ENCODE peak calls at places on chromosome 22, in eight cellular contexts. One of them, this sample, is unnamed.

GRCh38 chr22:39144101-39144815 is 8.2 kb downstream of the CBX7 start:
- DNase-seq in thoracic aorta: no peak
- DNase-seq in small intestine: peak; percentile 66
- DNase-seq in pancreas: no peak
- DNase-seq in stomach: peak; percentile 60
- DNase-seq in lung: no peak
- DNase-seq in Caco-2: no peak
- DNase-seq in neuronal stem cell: no peak
- DNase-seq in this sample: no peak

GRCh38 chr22:47123827-47124442 is 361.5 kb downstream of the TBC1D22A start:
- DNase-seq in thoracic aorta: no peak
- DNase-seq in small intestine: no peak
- DNase-seq in pancreas: no peak
- DNase-seq in stomach: no peak
- DNase-seq in lung: no peak
- DNase-seq in Caco-2: no peak
- DNase-seq in neuronal stem cell: no peak
- DNase-seq in this sample: no peak

GRCh38 chr22:39098576-39098975 is 1.5 kb downstream of the APOBEC3H start:
- DNase-seq in thoracic aorta: no peak
- DNase-seq in small intestine: no peak
- DNase-seq in pancreas: no peak
- DNase-seq in stomach: no peak
- DNase-seq in lung: no peak
- DNase-seq in Caco-2: no peak
- DNase-seq in neuronal stem cell: no peak
- DNase-seq in this sample: no peak

GRCh38 chr22:40412441-40412840 is 42.0 kb downstream of the SGSM3 start:
- DNase-seq in thoracic aorta: no peak
- DNase-seq in small intestine: no peak
- DNase-seq in pancreas: no peak
- DNase-seq in stomach: no peak
- DNase-seq in lung: no peak
- DNase-seq in Caco-2: no peak
- DNase-seq in neuronal stem cell: no peak
- DNase-seq in this sample: no peak

GRCh38 chr22:30438559-30438958 is 13.0 kb downstream of the MTFP1 start:
- DNase-seq in thoracic aorta: no peak
- DNase-seq in small intestine: peak; percentile 70
- DNase-seq in pancreas: no peak
- DNase-seq in stomach: no peak
- DNase-seq in lung: no peak
- DNase-seq in Caco-2: no peak
- DNase-seq in neuronal stem cell: no peak
- DNase-seq in this sample: no peak

GRCh38 chr22:21074092-21074715 is 28.5 kb downstream of the LRRC74B start:
- DNase-seq in thoracic aorta: no peak
- DNase-seq in small intestine: no peak
- DNase-seq in pancreas: no peak
- DNase-seq in stomach: no peak
- DNase-seq in lung: no peak
- DNase-seq in Caco-2: no peak
- DNase-seq in neuronal stem cell: no peak
- DNase-seq in this sample: no peak

GRCh38 chr22:39185601-39186012 is 33.1 kb upstream of the CBX7 start:
- DNase-seq in thoracic aorta: no peak
- DNase-seq in small intestine: no peak
- DNase-seq in pancreas: no peak
- DNase-seq in stomach: no peak
- DNase-seq in lung: peak; percentile 48
- DNase-seq in Caco-2: no peak
- DNase-seq in neuronal stem cell: no peak
- DNase-seq in this sample: no peak

GRCh38 chr22:47298017-47298820 is 535.8 kb downstream of the TBC1D22A start:
- DNase-seq in thoracic aorta: no peak
- DNase-seq in small intestine: no peak
- DNase-seq in pancreas: no peak
- DNase-seq in stomach: no peak
- DNase-seq in lung: no peak
- DNase-seq in Caco-2: no peak
- DNase-seq in neuronal stem cell: no peak
- DNase-seq in this sample: no peak

GRCh38 chr22:29813563-29813962 is 24.5 kb downstream of the ASCC2 start:
- DNase-seq in thoracic aorta: no peak
- DNase-seq in small intestine: peak; percentile 10
- DNase-seq in pancreas: no peak
- DNase-seq in stomach: no peak
- DNase-seq in lung: no peak
- DNase-seq in Caco-2: peak; percentile 25
- DNase-seq in neuronal stem cell: no peak
- DNase-seq in this sample: no peak

GRCh38 chr22:17243524-17243923 is 24.3 kb upstream of the ADA2 start:
- DNase-seq in thoracic aorta: no peak
- DNase-seq in small intestine: no peak
- DNase-seq in pancreas: no peak
- DNase-seq in stomach: no peak
- DNase-seq in lung: no peak
- DNase-seq in Caco-2: no peak
- DNase-seq in neuronal stem cell: no peak
- DNase-seq in this sample: no peak

GRCh38 chr22:19621372-19622060 is 92.8 kb upstream of the SEPTIN5 start:
- DNase-seq in thoracic aorta: no peak
- DNase-seq in small intestine: no peak
- DNase-seq in pancreas: no peak
- DNase-seq in stomach: no peak
- DNase-seq in lung: peak; percentile 54
- DNase-seq in Caco-2: no peak
- DNase-seq in neuronal stem cell: no peak
- DNase-seq in this sample: no peak

GRCh38 chr22:39600491-39601179 is 30.1 kb downstream of the CACNA1I start:
- DNase-seq in thoracic aorta: no peak
- DNase-seq in small intestine: no peak
- DNase-seq in pancreas: no peak
- DNase-seq in stomach: no peak
- DNase-seq in lung: no peak
- DNase-seq in Caco-2: no peak
- DNase-seq in neuronal stem cell: no peak
- DNase-seq in this sample: no peak

GRCh38 chr22:38122616-38123015 is 12.1 kb upstream of the BAIAP2L2 start:
- DNase-seq in thoracic aorta: no peak
- DNase-seq in small intestine: no peak
- DNase-seq in pancreas: no peak
- DNase-seq in stomach: no peak
- DNase-seq in lung: no peak
- DNase-seq in Caco-2: no peak
- DNase-seq in neuronal stem cell: no peak
- DNase-seq in this sample: no peak

GRCh38 chr22:40620464-40621046 is 16.0 kb downstream of the MRTFA start:
- DNase-seq in thoracic aorta: no peak
- DNase-seq in small intestine: no peak
- DNase-seq in pancreas: no peak
- DNase-seq in stomach: no peak
- DNase-seq in lung: no peak
- DNase-seq in Caco-2: no peak
- DNase-seq in neuronal stem cell: no peak
- DNase-seq in this sample: no peak

GRCh38 chr22:19579880-19580279 is 55.7 kb upstream of the CLDN5 start:
- DNase-seq in thoracic aorta: no peak
- DNase-seq in small intestine: no peak
- DNase-seq in pancreas: no peak
- DNase-seq in stomach: no peak
- DNase-seq in lung: no peak
- DNase-seq in Caco-2: no peak
- DNase-seq in neuronal stem cell: no peak
- DNase-seq in this sample: no peak

GRCh38 chr22:25187469-25187868 is 12.2 kb upstream of the CRYBB3 start:
- DNase-seq in thoracic aorta: no peak
- DNase-seq in small intestine: no peak
- DNase-seq in pancreas: no peak
- DNase-seq in stomach: no peak
- DNase-seq in lung: no peak
- DNase-seq in Caco-2: no peak
- DNase-seq in neuronal stem cell: no peak
- DNase-seq in this sample: no peak

GRCh38 chr22:30238661-30239420 is 7.7 kb downstream of the LIF start:
- DNase-seq in thoracic aorta: no peak
- DNase-seq in small intestine: peak; percentile 40
- DNase-seq in pancreas: no peak
- DNase-seq in stomach: no peak
- DNase-seq in lung: peak; percentile 52
- DNase-seq in Caco-2: peak; percentile 54
- DNase-seq in neuronal stem cell: no peak
- DNase-seq in this sample: no peak

DNA sequence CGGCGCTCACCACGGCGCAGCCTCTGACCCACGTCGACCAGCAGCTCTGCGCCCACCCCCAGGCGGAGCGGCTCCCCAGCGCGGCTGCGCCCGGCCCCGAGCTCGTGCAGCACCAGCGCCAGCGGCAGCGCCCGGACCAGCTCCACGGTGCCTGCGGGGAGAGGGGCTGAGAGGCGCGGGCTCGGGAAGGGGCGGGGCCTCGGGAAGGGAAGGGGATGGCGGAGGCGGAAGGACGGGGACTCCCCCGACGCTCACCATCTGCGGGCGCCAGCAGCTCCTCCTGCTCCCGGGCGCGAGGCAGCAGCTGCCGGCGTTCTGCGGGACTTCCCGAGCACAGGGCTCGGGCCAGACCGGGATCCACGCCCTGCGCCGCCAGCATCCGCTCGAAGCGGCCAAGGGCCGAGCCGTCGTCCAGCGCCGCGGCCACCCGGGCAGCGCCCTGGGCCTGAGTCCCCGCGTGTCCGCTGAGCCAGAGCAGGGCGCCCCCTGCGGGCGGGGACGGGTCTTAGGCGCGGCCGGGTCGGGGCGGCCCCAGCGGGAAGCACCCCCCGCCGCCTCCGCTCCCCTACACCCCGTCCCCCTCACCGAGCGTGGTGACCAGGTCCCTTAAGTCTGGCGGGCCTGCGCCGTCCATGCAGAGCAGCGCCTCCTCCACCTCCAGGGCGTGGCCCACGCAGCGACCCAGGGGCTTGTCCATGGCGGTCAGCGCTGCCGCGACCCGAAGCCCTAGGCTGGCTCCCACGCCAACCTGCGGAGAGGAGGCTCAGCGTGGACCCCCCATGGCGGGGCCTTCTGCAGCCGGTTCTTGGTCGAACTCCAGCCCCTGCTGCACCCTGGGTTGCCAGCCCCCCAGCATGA is 822 bp upstream of the SCO2 start:
- DNase-seq in thoracic aorta: no peak
- DNase-seq in small intestine: peak; percentile 75
- DNase-seq in pancreas: peak; percentile 80
- DNase-seq in stomach: peak; percentile 83
- DNase-seq in lung: peak; percentile 84
- DNase-seq in Caco-2: peak; percentile 83
- DNase-seq in neuronal stem cell: peak; percentile 75
- DNase-seq in this sample: peak; percentile 69
- H3K4me1 ChIP-seq in thoracic aorta: peaks cover 21% of the 10 kb centered on the region
- H3K4me1 ChIP-seq in small intestine: peaks cover 7% of the 10 kb centered on the region
- H3K4me1 ChIP-seq in pancreas: peaks cover 15% of the 10 kb centered on the region
- H3K4me1 ChIP-seq in stomach: peaks cover 72% of the 10 kb centered on the region
- H3K4me1 ChIP-seq in lung: no peaks in the 10 kb centered on the region
- H3K4me1 ChIP-seq in Caco-2: peaks cover 20% of the 10 kb centered on the region
- H3K4me1 ChIP-seq in neuronal stem cell: peaks cover 17% of the 10 kb centered on the region
- H3K4me1 ChIP-seq in this sample: peaks cover 15% of the 10 kb centered on the region

DNA sequence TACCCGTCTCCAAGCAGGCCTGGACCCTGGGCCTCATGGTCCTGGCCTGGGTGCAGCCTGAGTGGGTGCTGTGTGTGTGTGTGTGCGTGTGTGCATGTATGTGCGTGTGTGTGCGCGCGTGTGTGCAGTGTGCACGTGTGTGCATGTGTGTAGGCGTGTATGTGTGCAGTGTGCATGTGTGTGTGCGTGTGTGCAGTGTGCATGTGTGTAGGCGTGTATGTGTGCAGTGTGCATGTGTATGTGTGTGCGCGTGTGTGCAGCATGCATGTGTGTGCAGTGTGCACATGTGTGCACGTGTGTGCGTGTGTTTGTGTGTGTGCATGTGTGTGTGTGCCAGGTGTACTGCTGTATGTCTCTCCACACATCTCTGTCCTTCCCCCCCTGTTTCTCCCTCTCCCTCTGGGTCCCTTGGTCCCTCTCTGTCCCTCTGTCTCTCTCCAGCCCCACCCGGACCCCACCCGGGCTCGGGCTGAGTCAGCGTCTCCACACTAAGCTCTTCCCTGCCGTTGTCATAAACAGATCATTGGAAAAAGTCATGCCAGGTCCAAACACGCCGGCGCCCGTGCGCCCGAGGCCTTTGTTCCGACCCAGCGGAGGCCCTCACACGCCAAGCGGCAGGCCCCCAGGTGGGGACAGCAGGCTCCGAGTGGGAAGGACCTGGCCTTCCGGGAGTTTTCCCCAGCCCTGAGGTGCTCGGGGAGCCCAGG is 34.0 kb downstream of the WNT7B start:
- DNase-seq in thoracic aorta: no peak
- DNase-seq in small intestine: no peak
- DNase-seq in pancreas: no peak
- DNase-seq in stomach: no peak
- DNase-seq in lung: no peak
- DNase-seq in Caco-2: no peak
- DNase-seq in neuronal stem cell: no peak
- DNase-seq in this sample: no peak
- H3K4me3 ChIP-seq in thoracic aorta: no peak overlapping the region
- H3K4me3 ChIP-seq in small intestine: no peak overlapping the region
- H3K4me3 ChIP-seq in pancreas: no peak overlapping the region
- H3K4me3 ChIP-seq in stomach: no peak overlapping the region
- H3K4me3 ChIP-seq in lung: no peak overlapping the region
- H3K4me3 ChIP-seq in Caco-2: no peak overlapping the region
- H3K4me3 ChIP-seq in neuronal stem cell: no peak overlapping the region
- H3K4me3 ChIP-seq in this sample: no peak overlapping the region

DNA sequence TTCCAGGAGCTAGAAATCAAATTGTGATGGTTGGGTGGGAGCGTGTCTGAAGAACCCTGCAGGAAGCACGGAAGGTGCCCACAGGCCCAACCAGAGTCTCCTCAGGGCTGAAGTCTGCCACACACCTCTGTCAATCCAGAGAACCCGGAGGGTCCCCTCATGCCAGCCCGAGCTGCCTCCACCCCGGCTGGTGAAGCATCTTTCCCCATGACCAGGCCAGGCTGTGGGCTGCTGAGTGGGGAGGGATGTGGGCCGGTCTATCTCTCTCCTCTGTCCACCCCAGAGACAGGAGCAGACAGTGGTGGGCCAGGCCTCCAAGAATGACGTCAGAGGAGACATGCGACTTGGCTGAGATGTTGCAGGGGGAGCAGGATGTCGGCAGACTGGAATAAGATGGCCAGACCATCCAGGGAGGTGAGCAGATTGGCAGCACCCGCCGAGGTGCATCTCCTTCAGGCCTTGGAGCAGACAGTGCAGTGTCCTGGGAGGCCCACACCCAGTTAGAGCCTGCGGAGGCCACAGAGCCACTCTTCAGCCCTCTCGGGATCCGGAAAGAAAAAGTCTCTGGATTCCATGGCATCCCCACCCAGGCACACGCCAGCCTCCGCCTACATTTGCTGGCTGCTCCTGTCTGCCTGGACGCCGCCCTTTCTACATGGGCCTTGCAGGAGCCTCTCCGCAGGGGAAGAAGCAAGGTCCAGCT is 1524.9 kb downstream of the BRD1 start:
- DNase-seq in thoracic aorta: no peak
- DNase-seq in small intestine: no peak
- DNase-seq in pancreas: no peak
- DNase-seq in stomach: no peak
- DNase-seq in lung: no peak
- DNase-seq in Caco-2: no peak
- DNase-seq in neuronal stem cell: no peak
- DNase-seq in this sample: no peak
- H3K27me3 ChIP-seq in thoracic aorta: no peaks in the 10 kb centered on the region
- H3K27me3 ChIP-seq in small intestine: no peaks in the 10 kb centered on the region
- H3K27me3 ChIP-seq in pancreas: no peaks in the 10 kb centered on the region
- H3K27me3 ChIP-seq in stomach: peaks cover 48% of the 10 kb centered on the region
- H3K27me3 ChIP-seq in lung: no peaks in the 10 kb centered on the region
- H3K27me3 ChIP-seq in Caco-2: no peaks in the 10 kb centered on the region
- H3K27me3 ChIP-seq in neuronal stem cell: no peaks in the 10 kb centered on the region
- H3K27me3 ChIP-seq in this sample: no peaks in the 10 kb centered on the region

GRCh38 chr22:42717197-42717967 is 3.3 kb downstream of the A4GALT start:
- DNase-seq in thoracic aorta: no peak
- DNase-seq in small intestine: peak; percentile 14
- DNase-seq in pancreas: no peak
- DNase-seq in stomach: no peak
- DNase-seq in lung: no peak
- DNase-seq in Caco-2: peak; percentile 35
- DNase-seq in neuronal stem cell: no peak
- DNase-seq in this sample: no peak
- H3K4me1 ChIP-seq in thoracic aorta: peaks cover 4% of the 10 kb centered on the region
- H3K4me1 ChIP-seq in small intestine: no peaks in the 10 kb centered on the region
- H3K4me1 ChIP-seq in pancreas: no peaks in the 10 kb centered on the region
- H3K4me1 ChIP-seq in stomach: peaks cover 69% of the 10 kb centered on the region
- H3K4me1 ChIP-seq in lung: peaks cover 9% of the 10 kb centered on the region
- H3K4me1 ChIP-seq in Caco-2: peaks cover 38% of the 10 kb centered on the region
- H3K4me1 ChIP-seq in neuronal stem cell: peaks cover 3% of the 10 kb centered on the region
- H3K4me1 ChIP-seq in this sample: peaks cover 11% of the 10 kb centered on the region

This sample was measured in HAP-1.